ENCODE peak calls at places on chromosomes 7 and 10, in nine cellular contexts. One of them, this sample, is unnamed.

GRCh38 chr7:4519819-4520520 is 162.1 kb upstream of the FOXK1 start:
- DNase-seq in astrocyte: no peak
- DNase-seq in tibial nerve: no peak
- DNase-seq in stimulated activated CD8-positive, alpha-beta memory T cell treated with anti-CD3 and anti-CD28 coated beads, Interleukin-4, amount 100 ng/mL, for 4 hours: no peak
- DNase-seq in NAMALWA: no peak
- DNase-seq in occipital lobe: no peak
- DNase-seq in caudate nucleus: no peak
- DNase-seq in stimulated activated CD4-positive, alpha-beta T cell treated with anti-CD3 and anti-CD28 coated beads, Interleukin-2, amount 100 ng/mL, for 48 hours: no peak
- DNase-seq in CD8-positive, alpha-beta T cell: no peak
- DNase-seq in this sample: no peak

GRCh38 chr10:133311570-133311969 is 2.9 kb downstream of the ZNF511 start:
- DNase-seq in NAMALWA: no peak
- DNase-seq in caudate nucleus: no peak
- DNase-seq in stimulated activated CD8-positive, alpha-beta memory T cell treated with anti-CD3 and anti-CD28 coated beads, Interleukin-4, amount 100 ng/mL, for 4 hours: no peak
- DNase-seq in occipital lobe: no peak
- DNase-seq in CD8-positive, alpha-beta T cell: no peak
- DNase-seq in tibial nerve: no peak
- DNase-seq in stimulated activated CD4-positive, alpha-beta T cell treated with anti-CD3 and anti-CD28 coated beads, Interleukin-2, amount 100 ng/mL, for 48 hours: no peak
- DNase-seq in astrocyte: no peak
- DNase-seq in this sample: no peak

GRCh38 chr7:30896041-30896440 is 15.6 kb upstream of the AQP1 start:
- DNase-seq in stimulated activated CD8-positive, alpha-beta memory T cell treated with anti-CD3 and anti-CD28 coated beads, Interleukin-4, amount 100 ng/mL, for 4 hours: no peak
- DNase-seq in caudate nucleus: no peak
- DNase-seq in CD8-positive, alpha-beta T cell: no peak
- DNase-seq in stimulated activated CD4-positive, alpha-beta T cell treated with anti-CD3 and anti-CD28 coated beads, Interleukin-2, amount 100 ng/mL, for 48 hours: no peak
- DNase-seq in occipital lobe: no peak
- DNase-seq in astrocyte: no peak
- DNase-seq in NAMALWA: no peak
- DNase-seq in tibial nerve: no peak
- DNase-seq in this sample: no peak

GRCh38 chr7:84194484-84195260 is at the start of gene SEMA3A:
- DNase-seq in stimulated activated CD4-positive, alpha-beta T cell treated with anti-CD3 and anti-CD28 coated beads, Interleukin-2, amount 100 ng/mL, for 48 hours: no peak
- DNase-seq in stimulated activated CD8-positive, alpha-beta memory T cell treated with anti-CD3 and anti-CD28 coated beads, Interleukin-4, amount 100 ng/mL, for 4 hours: no peak
- DNase-seq in caudate nucleus: no peak
- DNase-seq in CD8-positive, alpha-beta T cell: no peak
- DNase-seq in NAMALWA: peak; percentile 39
- DNase-seq in occipital lobe: peak; percentile 15
- DNase-seq in astrocyte: peak; percentile 92
- DNase-seq in tibial nerve: peak; percentile 16
- DNase-seq in this sample: peak; percentile 91

GRCh38 chr7:52269669-52270068 is 765.8 kb upstream of the POM121L12 start:
- DNase-seq in NAMALWA: no peak
- DNase-seq in occipital lobe: no peak
- DNase-seq in stimulated activated CD4-positive, alpha-beta T cell treated with anti-CD3 and anti-CD28 coated beads, Interleukin-2, amount 100 ng/mL, for 48 hours: no peak
- DNase-seq in caudate nucleus: no peak
- DNase-seq in tibial nerve: no peak
- DNase-seq in stimulated activated CD8-positive, alpha-beta memory T cell treated with anti-CD3 and anti-CD28 coated beads, Interleukin-4, amount 100 ng/mL, for 4 hours: no peak
- DNase-seq in astrocyte: no peak
- DNase-seq in CD8-positive, alpha-beta T cell: no peak
- DNase-seq in this sample: no peak

GRCh38 chr7:44063547-44063893 is 1.8 kb downstream of the PGAM2 start:
- DNase-seq in stimulated activated CD4-positive, alpha-beta T cell treated with anti-CD3 and anti-CD28 coated beads, Interleukin-2, amount 100 ng/mL, for 48 hours: no peak
- DNase-seq in astrocyte: no peak
- DNase-seq in stimulated activated CD8-positive, alpha-beta memory T cell treated with anti-CD3 and anti-CD28 coated beads, Interleukin-4, amount 100 ng/mL, for 4 hours: no peak
- DNase-seq in occipital lobe: no peak
- DNase-seq in NAMALWA: no peak
- DNase-seq in tibial nerve: no peak
- DNase-seq in CD8-positive, alpha-beta T cell: no peak
- DNase-seq in caudate nucleus: no peak
- DNase-seq in this sample: no peak

GRCh38 chr10:2852574-2853323 is 214.6 kb upstream of the PFKP start:
- DNase-seq in CD8-positive, alpha-beta T cell: no peak
- DNase-seq in caudate nucleus: no peak
- DNase-seq in stimulated activated CD4-positive, alpha-beta T cell treated with anti-CD3 and anti-CD28 coated beads, Interleukin-2, amount 100 ng/mL, for 48 hours: no peak
- DNase-seq in astrocyte: no peak
- DNase-seq in tibial nerve: no peak
- DNase-seq in NAMALWA: no peak
- DNase-seq in stimulated activated CD8-positive, alpha-beta memory T cell treated with anti-CD3 and anti-CD28 coated beads, Interleukin-4, amount 100 ng/mL, for 4 hours: no peak
- DNase-seq in occipital lobe: no peak
- DNase-seq in this sample: no peak

GRCh38 chr7:50397320-50397970 is 52.7 kb downstream of the FIGNL1 start:
- DNase-seq in tibial nerve: no peak
- DNase-seq in stimulated activated CD4-positive, alpha-beta T cell treated with anti-CD3 and anti-CD28 coated beads, Interleukin-2, amount 100 ng/mL, for 48 hours: no peak
- DNase-seq in caudate nucleus: no peak
- DNase-seq in CD8-positive, alpha-beta T cell: no peak
- DNase-seq in NAMALWA: no peak
- DNase-seq in occipital lobe: no peak
- DNase-seq in astrocyte: no peak
- DNase-seq in stimulated activated CD8-positive, alpha-beta memory T cell treated with anti-CD3 and anti-CD28 coated beads, Interleukin-4, amount 100 ng/mL, for 4 hours: no peak
- DNase-seq in this sample: no peak

GRCh38 chr7:80807166-80807900 is 111.5 kb downstream of the SEMA3C start:
- DNase-seq in caudate nucleus: no peak
- DNase-seq in tibial nerve: no peak
- DNase-seq in astrocyte: peak; percentile 47
- DNase-seq in stimulated activated CD8-positive, alpha-beta memory T cell treated with anti-CD3 and anti-CD28 coated beads, Interleukin-4, amount 100 ng/mL, for 4 hours: no peak
- DNase-seq in CD8-positive, alpha-beta T cell: no peak
- DNase-seq in occipital lobe: no peak
- DNase-seq in NAMALWA: no peak
- DNase-seq in stimulated activated CD4-positive, alpha-beta T cell treated with anti-CD3 and anti-CD28 coated beads, Interleukin-2, amount 100 ng/mL, for 48 hours: no peak
- DNase-seq in this sample: peak; percentile 61

GRCh38 chr10:23538968-23539367 is 100.1 kb downstream of the OTUD1 start:
- DNase-seq in astrocyte: no peak
- DNase-seq in stimulated activated CD8-positive, alpha-beta memory T cell treated with anti-CD3 and anti-CD28 coated beads, Interleukin-4, amount 100 ng/mL, for 4 hours: no peak
- DNase-seq in stimulated activated CD4-positive, alpha-beta T cell treated with anti-CD3 and anti-CD28 coated beads, Interleukin-2, amount 100 ng/mL, for 48 hours: no peak
- DNase-seq in CD8-positive, alpha-beta T cell: no peak
- DNase-seq in caudate nucleus: no peak
- DNase-seq in tibial nerve: no peak
- DNase-seq in occipital lobe: no peak
- DNase-seq in NAMALWA: no peak
- DNase-seq in this sample: no peak

GRCh38 chr7:158564648-158565005 is 23.0 kb downstream of the PTPRN2 start:
- DNase-seq in occipital lobe: no peak
- DNase-seq in stimulated activated CD8-positive, alpha-beta memory T cell treated with anti-CD3 and anti-CD28 coated beads, Interleukin-4, amount 100 ng/mL, for 4 hours: no peak
- DNase-seq in astrocyte: no peak
- DNase-seq in tibial nerve: no peak
- DNase-seq in CD8-positive, alpha-beta T cell: no peak
- DNase-seq in stimulated activated CD4-positive, alpha-beta T cell treated with anti-CD3 and anti-CD28 coated beads, Interleukin-2, amount 100 ng/mL, for 48 hours: no peak
- DNase-seq in caudate nucleus: no peak
- DNase-seq in NAMALWA: no peak
- DNase-seq in this sample: no peak

GRCh38 chr7:99407849-99408346 is 499 bp downstream of the PDAP1 start:
- DNase-seq in occipital lobe: peak; percentile 57
- DNase-seq in astrocyte: peak; percentile 79
- DNase-seq in CD8-positive, alpha-beta T cell: peak; percentile 18
- DNase-seq in stimulated activated CD4-positive, alpha-beta T cell treated with anti-CD3 and anti-CD28 coated beads, Interleukin-2, amount 100 ng/mL, for 48 hours: peak; percentile 32
- DNase-seq in NAMALWA: peak; percentile 51
- DNase-seq in stimulated activated CD8-positive, alpha-beta memory T cell treated with anti-CD3 and anti-CD28 coated beads, Interleukin-4, amount 100 ng/mL, for 4 hours: no peak
- DNase-seq in caudate nucleus: no peak
- DNase-seq in tibial nerve: peak; percentile 39
- DNase-seq in this sample: peak; percentile 77

GRCh38 chr7:49479936-49480544 is 293.4 kb upstream of the VWC2 start:
- DNase-seq in occipital lobe: no peak
- DNase-seq in tibial nerve: no peak
- DNase-seq in astrocyte: no peak
- DNase-seq in stimulated activated CD8-positive, alpha-beta memory T cell treated with anti-CD3 and anti-CD28 coated beads, Interleukin-4, amount 100 ng/mL, for 4 hours: no peak
- DNase-seq in caudate nucleus: no peak
- DNase-seq in stimulated activated CD4-positive, alpha-beta T cell treated with anti-CD3 and anti-CD28 coated beads, Interleukin-2, amount 100 ng/mL, for 48 hours: no peak
- DNase-seq in NAMALWA: no peak
- DNase-seq in CD8-positive, alpha-beta T cell: no peak
- DNase-seq in this sample: no peak

GRCh38 chr10:62852961-62853702 is 37.0 kb upstream of the EGR2 start:
- DNase-seq in occipital lobe: no peak
- DNase-seq in stimulated activated CD8-positive, alpha-beta memory T cell treated with anti-CD3 and anti-CD28 coated beads, Interleukin-4, amount 100 ng/mL, for 4 hours: no peak
- DNase-seq in caudate nucleus: no peak
- DNase-seq in NAMALWA: no peak
- DNase-seq in stimulated activated CD4-positive, alpha-beta T cell treated with anti-CD3 and anti-CD28 coated beads, Interleukin-2, amount 100 ng/mL, for 48 hours: no peak
- DNase-seq in tibial nerve: no peak
- DNase-seq in astrocyte: no peak
- DNase-seq in CD8-positive, alpha-beta T cell: peak; percentile 9
- DNase-seq in this sample: no peak

This sample was measured in fibroblast of lung.